ENCODE peak calls at places on chromosomes 16 and 17, in seven cellular contexts. R, Z, U, L, O, E and P are unnamed samples.
A peak's percentile ranks its signal among the peaks of the same experiment; 100 is the strongest.

GRCh38 chr17:8288336-8289102 is at the start of gene RANGRF:
- DNase-seq in E (peak; percentile 96), Z (peak; percentile 72), R (peak; percentile 91), O (peak; percentile 90), L (peak; percentile 81), U (peak; percentile 84), P (peak; percentile 91)

GRCh38 chr16:50458694-50459271 is 89.4 kb upstream of the NKD1 start:
- DNase-seq in L (no peak), O (no peak), E (peak; percentile 61), U (no peak), Z (no peak), R (no peak), P (no peak)

GRCh38 chr16:72787519-72788268 is 260.2 kb downstream of the ZFHX3 start:
- DNase-seq in R (peak; percentile 42), Z (peak; percentile 39), U (peak; percentile 53), O (peak; percentile 22), E (peak; percentile 71), L (peak; percentile 37), P (peak; percentile 86)

GRCh38 chr17:58326609-58327341 is 1.8 kb downstream of the TSPOAP1 start:
- DNase-seq in U (no peak), R (no peak), E (no peak), Z (no peak), O (no peak), L (no peak), P (no peak)

GRCh38 chr17:35099929-35100328 is 19.7 kb downstream of the RAD51D start:
- DNase-seq in O (no peak), L (no peak), R (no peak), U (no peak), E (no peak), Z (no peak), P (no peak)

GRCh38 chr16:68382296-68382718 is 66.0 kb downstream of the SMPD3 start:
- DNase-seq in O (peak; percentile 96), L (peak; percentile 23), E (peak; percentile 74), R (peak; percentile 54), Z (no peak), U (no peak), P (no peak)

GRCh38 chr17:4004517-4005295 is 40.5 kb upstream of the ATP2A3 start:
- DNase-seq in Z (peak; percentile 37), U (peak; percentile 39), R (no peak), L (peak; percentile 65), E (peak; percentile 90), O (no peak), P (no peak)

GRCh38 chr17:62178579-62178978 is 113.5 kb upstream of the MED13 start:
- DNase-seq in R (no peak), O (no peak), Z (no peak), E (no peak), L (no peak), U (no peak), P (no peak)

GRCh38 chr16:89140981-89141883 is 30.3 kb upstream of the CDH15 start:
- DNase-seq in R (no peak), L (no peak), U (no peak), E (no peak), O (no peak), Z (no peak), P (no peak)

GRCh38 chr16:23398987-23399805 is 53.8 kb downstream of the COG7 start:
- DNase-seq in R (no peak), O (no peak), E (peak; percentile 88), Z (no peak), U (peak; percentile 23), L (no peak), P (no peak)

GRCh38 chr17:285751-286422 is 66.7 kb downstream of the RPH3AL start:
- DNase-seq in E (no peak), R (no peak), L (no peak), Z (no peak), U (no peak), O (no peak), P (no peak)

GRCh38 chr17:61239953-61240352 is 159.7 kb upstream of the TBX2 start:
- DNase-seq in U (no peak), R (no peak), Z (no peak), E (no peak), O (no peak), L (no peak), P (no peak)

GRCh38 chr16:68786685-68787418 is 49.8 kb downstream of the CDH1 start:
- DNase-seq in R (no peak), L (no peak), U (peak; percentile 83), E (no peak), Z (no peak), O (no peak), P (no peak)

GRCh38 chr16:85652431-85653221 is 36.1 kb downstream of the GINS2 start:
- DNase-seq in U (peak; percentile 76), Z (no peak), O (peak; percentile 35), R (no peak), E (no peak), L (peak; percentile 41), P (no peak)

GRCh38 chr16:1964046-1964505 is 550 bp downstream of the RPS2 start:
- DNase-seq in Z (no peak), L (no peak), E (no peak), R (no peak), O (no peak), U (no peak), P (no peak)

GRCh38 chr17:48633266-48633816 is 7.2 kb upstream of the HOXB9 start:
- DNase-seq in U (no peak), O (no peak), Z (no peak), L (no peak), R (no peak), E (peak; percentile 63), P (no peak)

GRCh38 chr17:76382305-76382802 is 2.1 kb upstream of the SPHK1 start:
- DNase-seq in O (no peak), R (no peak), Z (no peak), U (no peak), E (peak; percentile 82), L (no peak), P (no peak)